ENCODE peak calls at places on chromosomes 1 and 21, in six cellular contexts. G, A, J, I, L and X are unnamed samples.

GRCh38 chr1:101128851-101129250 is 103.3 kb upstream of the DPH5 start:
- DNase-seq in G (no peak), A (no peak), J (no peak), I (no peak), L (no peak), X (no peak)

GRCh38 chr1:31224102-31224501 is 15.6 kb downstream of the NKAIN1 start:
- DNase-seq in G (no peak), A (no peak), J (no peak), I (no peak), L (no peak), X (no peak)

GRCh38 chr1:53685272-53686051 is 53.5 kb downstream of the GLIS1 start:
- DNase-seq in G (no peak), A (no peak), J (no peak), I (no peak), L (no peak), X (no peak)

GRCh38 chr1:78211483-78212092 is 165.8 kb downstream of the GIPC2 start:
- DNase-seq in G (no peak), A (no peak), J (no peak), I (no peak), L (no peak), X (no peak)

GRCh38 chr1:46221749-46222148 is 18.6 kb downstream of the LURAP1 start:
- DNase-seq in G (no peak), A (peak; percentile 32), J (no peak), I (no peak), L (no peak), X (no peak)

GRCh38 chr1:201276891-201277290 is 6.4 kb upstream of the PKP1 start:
- DNase-seq in G (no peak), A (no peak), J (no peak), I (no peak), L (no peak), X (no peak)

GRCh38 chr1:234149217-234149616 is 224.0 kb upstream of the COA6 start:
- DNase-seq in G (no peak), A (no peak), J (no peak), I (no peak), L (no peak), X (no peak)

GRCh38 chr1:167060141-167061072 is 29.8 kb downstream of the GPA33 start:
- DNase-seq in G (no peak), A (no peak), J (no peak), I (no peak), L (peak; percentile 35), X (no peak)

GRCh38 chr1:56958526-56958925 is 7.3 kb downstream of the C8B start:
- DNase-seq in G (no peak), A (no peak), J (no peak), I (no peak), L (no peak), X (no peak)

GRCh38 chr1:1678581-1679380 is 13.8 kb downstream of the SLC35E2B start:
- DNase-seq in G (peak; percentile 21), A (peak; percentile 82), J (peak; percentile 54), I (peak; percentile 30), L (peak; percentile 89), X (peak; percentile 35)

GRCh38 chr1:238606896-238607295 is 716.2 kb upstream of the ZP4 start:
- DNase-seq in G (no peak), A (no peak), J (no peak), I (no peak), L (no peak), X (no peak)

GRCh38 chr1:41501581-41501980 is 17.1 kb upstream of the EDN2 start:
- DNase-seq in G (no peak), A (peak; percentile 63), J (no peak), I (no peak), L (no peak), X (no peak)

GRCh38 chr1:247431643-247432042 is 15.7 kb downstream of the NLRP3 start:
- DNase-seq in G (no peak), A (no peak), J (no peak), I (no peak), L (no peak), X (no peak)

GRCh38 chr1:29504266-29504665 is 267.9 kb downstream of the PTPRU start:
- DNase-seq in G (no peak), A (no peak), J (no peak), I (no peak), L (no peak), X (no peak)

GRCh38 chr1:245860681-245861552 is 646.2 kb downstream of the SMYD3 start:
- DNase-seq in G (no peak), A (no peak), J (no peak), I (no peak), L (no peak), X (no peak)

GRCh38 chr1:6700853-6701436 is 671 bp downstream of the DNAJC11 start:
- DNase-seq in G (no peak), A (no peak), J (no peak), I (no peak), L (peak; percentile 24), X (no peak)

GRCh38 chr21:31801551-31802234 is 69.8 kb upstream of the SCAF4 start:
- DNase-seq in G (no peak), A (no peak), J (no peak), I (no peak), L (no peak), X (no peak)

GRCh38 chr1:24191860-24192259 is 4.8 kb upstream of the IFNLR1 start:
- DNase-seq in G (no peak), A (no peak), J (peak; percentile 15), I (no peak), L (no peak), X (peak; percentile 31)

GRCh38 chr1:206769331-206769731 is 1.2 kb upstream of the IL19 start:
- DNase-seq in G (no peak), A (no peak), J (peak; percentile 48), I (no peak), L (no peak), X (peak; percentile 70)

GRCh38 chr21:46078322-46078981 is 19.5 kb upstream of the COL6A2 start:
- DNase-seq in G (no peak), A (no peak), J (no peak), I (no peak), L (no peak), X (no peak)

GRCh38 chr1:7768583-7768982 is 2.5 kb upstream of the VAMP3 start:
- DNase-seq in G (no peak), A (no peak), J (no peak), I (no peak), L (no peak), X (no peak)

GRCh38 chr1:156898151-156898550 is 4.6 kb downstream of the PEAR1 start:
- DNase-seq in G (no peak), A (no peak), J (no peak), I (no peak), L (no peak), X (no peak)

GRCh38 chr21:39022901-39023693 is 160.2 kb downstream of the PSMG1 start:
- DNase-seq in G (no peak), A (peak; percentile 75), J (no peak), I (no peak), L (no peak), X (no peak)

GRCh38 chr1:186772228-186772627 is 56.5 kb upstream of the PLA2G4A start:
- DNase-seq in G (no peak), A (no peak), J (no peak), I (no peak), L (no peak), X (no peak)

GRCh38 chr1:81549588-81550127 is 251.1 kb upstream of the ADGRL2 start:
- DNase-seq in G (no peak), A (peak; percentile 62), J (no peak), I (no peak), L (peak; percentile 16), X (no peak)

GRCh38 chr1:225774276-225775147 is 3.1 kb upstream of the SRP9 start:
- DNase-seq in G (no peak), A (no peak), J (no peak), I (no peak), L (no peak), X (no peak)

GRCh38 chr1:172483448-172483847 is 39.6 kb upstream of the PIGC start:
- DNase-seq in G (no peak), A (no peak), J (no peak), I (no peak), L (no peak), X (no peak)

GRCh38 chr1:18066576-18066975 is 41.0 kb upstream of the IGSF21 start:
- DNase-seq in G (no peak), A (no peak), J (no peak), I (no peak), L (no peak), X (no peak)

GRCh38 chr21:39385299-39386145 is 36.6 kb upstream of the HMGN1 start:
- DNase-seq in G (no peak), A (peak; percentile 34), J (peak; percentile 57), I (peak; percentile 49), L (no peak), X (peak; percentile 70)